ENCODE peak calls at places on chromosomes 3 and 15, in four cellular contexts. N is IMR-90, I is NCI-H1417, P is iPS-NIHi11. X is an unnamed sample.

GRCh38 chr3:23816721-23817120 is 11.0 kb downstream of the UBE2E1 start:
- DNase-seq in I (no peak), P (no peak), N (no peak), X (no peak)

GRCh38 chr15:78509726-78510312 is 2.4 kb downstream of the HYKK start:
- DNase-seq in P (no peak), I (no peak), N (no peak), X (no peak)

GRCh38 chr3:130658666-130659065 is 88.0 kb downstream of the PIK3R4 start:
- DNase-seq in I (no peak), N (peak; percentile 36), P (no peak), X (no peak)

GRCh38 chr15:81863157-81863556 is 182.7 kb downstream of the MEX3B start:
- DNase-seq in I (no peak), P (no peak), N (peak; percentile 93), X (no peak)

GRCh38 chr15:90062023-90062728 is 40.1 kb downstream of the IDH2 start:
- DNase-seq in N (no peak), I (peak; percentile 79), P (peak; percentile 68), X (peak; percentile 85)

GRCh38 chr3:182837855-182838454 is 44.7 kb downstream of the ATP11B start:
- DNase-seq in I (no peak), P (no peak), N (peak; percentile 48), X (peak; percentile 28)

GRCh38 chr3:123658860-123659221 is 74.0 kb upstream of the HACD2 start:
- DNase-seq in N (no peak), I (no peak), P (no peak), X (no peak)

GRCh38 chr15:71237456-71238188 is 122.4 kb downstream of the THSD4 start:
- DNase-seq in I (no peak), P (no peak), N (peak; percentile 96), X (peak; percentile 83)

GRCh38 chr3:183328164-183328563 is 75.1 kb downstream of the B3GNT5 start:
- DNase-seq in P (no peak), N (no peak), I (no peak), X (no peak)

GRCh38 chr3:32758375-32758753 is 59.4 kb upstream of the TRIM71 start:
- DNase-seq in N (peak; percentile 84), I (no peak), P (no peak), X (no peak)

GRCh38 chr3:119181765-119182164 is 8.4 kb downstream of the UPK1B start:
- DNase-seq in N (no peak), I (no peak), P (peak; percentile 15), X (no peak)

GRCh38 chr3:46693038-46693896 is at the start of gene ALS2CL:
- DNase-seq in P (peak; percentile 88), I (no peak), N (no peak), X (no peak)

GRCh38 chr3:100456745-100457144 is 35.7 kb upstream of the TMEM45A start:
- DNase-seq in I (no peak), N (no peak), P (no peak), X (no peak)

GRCh38 chr15:94174399-94174802 is 57.0 kb upstream of the MCTP2 start:
- DNase-seq in P (no peak), I (no peak), N (peak; percentile 87), X (no peak)

GRCh38 chr15:96346409-96346808 is 15.9 kb downstream of the NR2F2 start:
- DNase-seq in P (no peak), N (no peak), I (no peak), X (peak; percentile 37)

GRCh38 chr15:43911235-43911661 is 84.4 kb downstream of the WDR76 start:
- DNase-seq in N (peak; percentile 93), P (no peak), I (no peak), X (no peak)

GRCh38 chr3:51622868-51623267 is 48.2 kb upstream of the TEX264 start:
- DNase-seq in I (no peak), P (no peak), N (peak; percentile 72), X (no peak)

GRCh38 chr3:162719684-162720341 is 1223.2 kb downstream of the OTOL1 start:
- DNase-seq in N (peak; percentile 97), P (no peak), I (no peak), X (no peak)

GRCh38 chr3:113557374-113557773 is 25.0 kb downstream of the SIDT1 start:
- DNase-seq in P (no peak), N (peak; percentile 21), I (no peak), X (no peak)

GRCh38 chr15:52683585-52683984 is 4.4 kb upstream of the ATOSA start:
- DNase-seq in I (no peak), P (no peak), N (no peak), X (no peak)

GRCh38 chr3:113660901-113661300 is 35.5 kb downstream of the USF3 start:
- DNase-seq in N (peak; percentile 87), I (no peak), P (no peak), X (no peak)

GRCh38 chr3:4410174-4410573 is 56.9 kb downstream of the SUMF1 start:
- DNase-seq in I (no peak), P (no peak), N (no peak), X (no peak)

GRCh38 chr15:65132841-65133549 is 613 bp downstream of the PDCD7 start:
- DNase-seq in P (peak; percentile 91), I (peak; percentile 3), N (peak; percentile 47), X (no peak)

GRCh38 chr3:188686319-188686718 is 485.5 kb upstream of the TPRG1 start:
- DNase-seq in N (no peak), I (no peak), P (no peak), X (no peak)

GRCh38 chr15:71549100-71549499 is 261.3 kb upstream of the NR2E3 start:
- DNase-seq in P (no peak), I (no peak), N (no peak), X (no peak)

GRCh38 chr3:45464336-45464809 is 76.0 kb downstream of the LARS2 start:
- DNase-seq in P (peak; percentile 67), N (peak; percentile 18), I (no peak), X (no peak)

GRCh38 chr3:171839270-171839669 is 3.9 kb upstream of the TMEM212 start:
- DNase-seq in N (no peak), I (no peak), P (no peak), X (no peak)

X was measured in NCI-H1105 treated with DMSO at 0.1 percent for 48 hours.